ENCODE peak calls at places on chromosomes 1 and 21, in nine cellular contexts. One of them, this sample, is unnamed.

GRCh38 chr1:14160766-14161165 is 437.7 kb upstream of the KAZN start:
- DNase-seq in OCI-LY7: no peak
- DNase-seq in breast epithelium: no peak
- DNase-seq in uterus: no peak
- DNase-seq in hepatocyte: no peak
- DNase-seq in tibial artery: no peak
- DNase-seq in mammary epithelial cell: no peak
- DNase-seq in heart right ventricle: no peak
- DNase-seq in CD8-positive, alpha-beta memory T cell: no peak
- DNase-seq in this sample: no peak

GRCh38 chr1:21324368-21325137 is 34.3 kb upstream of the ECE1 start:
- DNase-seq in mammary epithelial cell: peak; percentile 96
- DNase-seq in breast epithelium: peak; percentile 79
- DNase-seq in heart right ventricle: peak; percentile 80
- DNase-seq in hepatocyte: peak; percentile 89
- DNase-seq in tibial artery: peak; percentile 88
- DNase-seq in uterus: peak; percentile 81
- DNase-seq in OCI-LY7: peak; percentile 35
- DNase-seq in CD8-positive, alpha-beta memory T cell: peak; percentile 22
- DNase-seq in this sample: no peak

GRCh38 chr1:163178628-163179027 is 24.1 kb downstream of the RGS5 start:
- DNase-seq in hepatocyte: no peak
- DNase-seq in breast epithelium: no peak
- DNase-seq in tibial artery: no peak
- DNase-seq in OCI-LY7: no peak
- DNase-seq in mammary epithelial cell: no peak
- DNase-seq in heart right ventricle: no peak
- DNase-seq in CD8-positive, alpha-beta memory T cell: no peak
- DNase-seq in uterus: no peak
- DNase-seq in this sample: no peak

GRCh38 chr1:218374401-218374848 is 29.3 kb downstream of the TGFB2 start:
- DNase-seq in heart right ventricle: no peak
- DNase-seq in tibial artery: no peak
- DNase-seq in breast epithelium: no peak
- DNase-seq in OCI-LY7: no peak
- DNase-seq in CD8-positive, alpha-beta memory T cell: no peak
- DNase-seq in uterus: no peak
- DNase-seq in mammary epithelial cell: no peak
- DNase-seq in hepatocyte: no peak
- DNase-seq in this sample: no peak

GRCh38 chr21:37338671-37339526 is 27.7 kb upstream of the DYRK1A start:
- DNase-seq in OCI-LY7: no peak
- DNase-seq in uterus: peak; percentile 51
- DNase-seq in hepatocyte: peak; percentile 86
- DNase-seq in CD8-positive, alpha-beta memory T cell: no peak
- DNase-seq in tibial artery: no peak
- DNase-seq in mammary epithelial cell: peak; percentile 89
- DNase-seq in heart right ventricle: peak; percentile 69
- DNase-seq in breast epithelium: no peak
- DNase-seq in this sample: no peak

GRCh38 chr1:26538480-26539412 is 9.2 kb downstream of the RPS6KA1 start:
- DNase-seq in mammary epithelial cell: peak; percentile 42
- DNase-seq in uterus: no peak
- DNase-seq in breast epithelium: no peak
- DNase-seq in hepatocyte: no peak
- DNase-seq in CD8-positive, alpha-beta memory T cell: peak; percentile 31
- DNase-seq in OCI-LY7: peak; percentile 75
- DNase-seq in heart right ventricle: peak; percentile 24
- DNase-seq in tibial artery: no peak
- DNase-seq in this sample: no peak

GRCh38 chr1:157968503-157968902 is 24.9 kb upstream of the KIRREL1 start:
- DNase-seq in breast epithelium: no peak
- DNase-seq in uterus: peak; percentile 16
- DNase-seq in mammary epithelial cell: peak; percentile 89
- DNase-seq in CD8-positive, alpha-beta memory T cell: no peak
- DNase-seq in tibial artery: peak; percentile 39
- DNase-seq in hepatocyte: no peak
- DNase-seq in heart right ventricle: peak; percentile 25
- DNase-seq in OCI-LY7: no peak
- DNase-seq in this sample: no peak

GRCh38 chr1:37514350-37515184 is at the start of gene MEAF6:
- DNase-seq in CD8-positive, alpha-beta memory T cell: peak; percentile 81
- DNase-seq in breast epithelium: peak; percentile 79
- DNase-seq in hepatocyte: peak; percentile 94
- DNase-seq in heart right ventricle: peak; percentile 80
- DNase-seq in uterus: peak; percentile 81
- DNase-seq in OCI-LY7: peak; percentile 92
- DNase-seq in tibial artery: peak; percentile 75
- DNase-seq in mammary epithelial cell: peak; percentile 77
- DNase-seq in this sample: peak; percentile 85

GRCh38 chr1:61058477-61059245 is 23.7 kb upstream of the NFIA start:
- DNase-seq in uterus: no peak
- DNase-seq in breast epithelium: no peak
- DNase-seq in hepatocyte: no peak
- DNase-seq in OCI-LY7: no peak
- DNase-seq in mammary epithelial cell: no peak
- DNase-seq in heart right ventricle: no peak
- DNase-seq in tibial artery: no peak
- DNase-seq in CD8-positive, alpha-beta memory T cell: no peak
- DNase-seq in this sample: no peak

GRCh38 chr1:227753999-227754764 is 18.9 kb downstream of the SNAP47 start:
- DNase-seq in uterus: no peak
- DNase-seq in mammary epithelial cell: no peak
- DNase-seq in breast epithelium: no peak
- DNase-seq in hepatocyte: no peak
- DNase-seq in CD8-positive, alpha-beta memory T cell: no peak
- DNase-seq in tibial artery: no peak
- DNase-seq in OCI-LY7: no peak
- DNase-seq in heart right ventricle: peak; percentile 76
- DNase-seq in this sample: peak; percentile 45

DNA sequence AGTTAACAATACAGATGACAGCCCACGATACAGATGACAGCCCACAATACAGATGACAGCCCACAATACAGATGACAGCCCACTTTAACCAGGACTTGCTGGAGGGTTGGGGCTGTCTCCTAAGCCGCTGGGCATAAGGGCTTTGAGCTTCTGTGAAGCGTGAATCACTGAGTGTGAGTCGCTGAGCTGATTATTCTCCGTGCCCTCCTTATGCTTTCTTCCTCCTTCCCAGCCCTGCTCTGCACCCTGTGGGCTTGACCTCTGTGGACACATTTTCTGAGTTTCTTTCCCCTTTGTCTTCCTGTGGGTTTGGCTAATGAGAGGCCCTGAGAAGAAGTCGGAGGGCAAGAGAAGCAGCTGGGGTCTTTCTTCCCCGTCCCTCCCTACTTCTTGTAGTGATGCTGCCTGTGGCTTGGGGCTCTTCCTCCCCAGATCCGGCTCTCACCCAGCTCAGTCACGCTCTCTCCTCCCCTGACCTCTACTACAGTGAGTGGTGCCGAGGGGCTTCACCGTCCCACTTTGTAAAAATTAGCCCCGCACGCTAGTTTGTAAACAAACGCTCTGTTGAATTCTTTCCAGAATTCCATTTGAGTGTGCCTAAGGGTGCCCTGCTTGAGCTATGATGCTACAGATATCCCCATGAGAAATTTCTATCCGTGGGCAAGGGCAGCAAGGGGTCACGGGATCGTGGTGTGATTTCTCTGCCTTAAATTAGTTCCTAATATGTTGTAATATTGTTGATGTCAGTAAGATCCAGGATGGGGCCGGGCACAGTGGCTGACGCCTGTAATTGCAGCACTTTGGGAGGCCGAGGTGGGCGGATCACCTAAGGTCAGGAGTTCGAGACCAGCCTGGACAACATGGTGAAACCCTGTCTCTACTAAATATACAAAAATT is 46.4 kb upstream of the SOD1 start:
- DNase-seq in heart right ventricle: no peak
- DNase-seq in breast epithelium: no peak
- DNase-seq in tibial artery: no peak
- DNase-seq in hepatocyte: no peak
- DNase-seq in mammary epithelial cell: peak; percentile 14
- DNase-seq in OCI-LY7: no peak
- DNase-seq in uterus: no peak
- DNase-seq in CD8-positive, alpha-beta memory T cell: no peak
- DNase-seq in this sample: no peak
- H3K27ac ChIP-seq in heart right ventricle: no peak overlapping the region
- H3K27ac ChIP-seq in breast epithelium: no peak overlapping the region
- H3K27ac ChIP-seq in tibial artery: no peak overlapping the region
- H3K27ac ChIP-seq in hepatocyte: no peak overlapping the region
- H3K27ac ChIP-seq in mammary epithelial cell: no peak overlapping the region
- H3K27ac ChIP-seq in OCI-LY7: no peak overlapping the region
- H3K27ac ChIP-seq in uterus: no peak overlapping the region
- H3K27ac ChIP-seq in CD8-positive, alpha-beta memory T cell: no peak overlapping the region
- H3K27ac ChIP-seq in this sample: no peak overlapping the region

DNA sequence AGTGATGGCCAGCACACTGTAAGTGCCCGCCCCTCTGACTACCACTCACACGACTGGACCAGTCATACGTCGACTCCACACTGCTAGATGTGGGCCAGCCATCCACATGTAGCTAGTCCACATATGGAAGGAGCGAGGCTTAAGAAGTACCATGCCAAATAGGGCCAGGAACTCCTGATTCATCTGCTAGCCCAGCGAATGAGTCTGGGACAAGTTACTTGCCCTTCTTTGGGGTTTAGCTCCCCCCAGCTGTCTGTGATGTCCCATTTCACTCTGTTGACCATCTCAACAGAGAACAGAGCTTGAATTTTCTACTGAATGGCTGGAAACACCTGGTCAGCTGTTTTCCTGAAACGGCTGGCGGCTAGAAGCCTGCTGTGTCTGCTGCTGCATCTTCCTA is 5.8 kb downstream of the CSRP1 start:
- DNase-seq in tibial artery: peak; percentile 45
- DNase-seq in hepatocyte: no peak
- DNase-seq in CD8-positive, alpha-beta memory T cell: no peak
- DNase-seq in mammary epithelial cell: no peak
- DNase-seq in OCI-LY7: no peak
- DNase-seq in uterus: no peak
- DNase-seq in breast epithelium: no peak
- DNase-seq in heart right ventricle: no peak
- DNase-seq in this sample: no peak
- H3K27ac ChIP-seq in tibial artery: peak overlapping the region; percentile 97
- H3K27ac ChIP-seq in hepatocyte: peak overlapping the region; percentile 21
- H3K27ac ChIP-seq in CD8-positive, alpha-beta memory T cell: no peak overlapping the region
- H3K27ac ChIP-seq in mammary epithelial cell: peak overlapping the region; percentile 9
- H3K27ac ChIP-seq in OCI-LY7: no peak overlapping the region
- H3K27ac ChIP-seq in uterus: peak overlapping the region; percentile 99
- H3K27ac ChIP-seq in breast epithelium: peak overlapping the region; percentile 99
- H3K27ac ChIP-seq in heart right ventricle: peak overlapping the region; percentile 57
- H3K27ac ChIP-seq in this sample: peak overlapping the region; percentile 97

GRCh38 chr1:12380316-12381249 is 150.8 kb downstream of the VPS13D start:
- DNase-seq in uterus: no peak
- DNase-seq in heart right ventricle: no peak
- DNase-seq in hepatocyte: no peak
- DNase-seq in CD8-positive, alpha-beta memory T cell: no peak
- DNase-seq in breast epithelium: no peak
- DNase-seq in tibial artery: no peak
- DNase-seq in mammary epithelial cell: no peak
- DNase-seq in OCI-LY7: no peak
- DNase-seq in this sample: no peak

GRCh38 chr1:12386130-12386529 is 156.3 kb downstream of the VPS13D start:
- DNase-seq in breast epithelium: no peak
- DNase-seq in tibial artery: no peak
- DNase-seq in OCI-LY7: peak; percentile 8
- DNase-seq in CD8-positive, alpha-beta memory T cell: no peak
- DNase-seq in heart right ventricle: no peak
- DNase-seq in uterus: no peak
- DNase-seq in mammary epithelial cell: peak; percentile 84
- DNase-seq in hepatocyte: no peak
- DNase-seq in this sample: no peak

GRCh38 chr1:12383001-12383400 is 153.2 kb downstream of the VPS13D start:
- DNase-seq in OCI-LY7: no peak
- DNase-seq in mammary epithelial cell: peak; percentile 71
- DNase-seq in uterus: no peak
- DNase-seq in CD8-positive, alpha-beta memory T cell: no peak
- DNase-seq in heart right ventricle: no peak
- DNase-seq in hepatocyte: no peak
- DNase-seq in tibial artery: no peak
- DNase-seq in breast epithelium: no peak
- DNase-seq in this sample: no peak

GRCh38 chr1:12384836-12385456 is 155.1 kb downstream of the VPS13D start:
- DNase-seq in uterus: no peak
- DNase-seq in CD8-positive, alpha-beta memory T cell: no peak
- DNase-seq in mammary epithelial cell: no peak
- DNase-seq in breast epithelium: no peak
- DNase-seq in hepatocyte: no peak
- DNase-seq in heart right ventricle: no peak
- DNase-seq in OCI-LY7: no peak
- DNase-seq in tibial artery: no peak
- DNase-seq in this sample: no peak

GRCh38 chr1:12383786-12384185 is 154.0 kb downstream of the VPS13D start:
- DNase-seq in mammary epithelial cell: peak; percentile 57
- DNase-seq in heart right ventricle: no peak
- DNase-seq in OCI-LY7: no peak
- DNase-seq in breast epithelium: no peak
- DNase-seq in hepatocyte: no peak
- DNase-seq in CD8-positive, alpha-beta memory T cell: no peak
- DNase-seq in tibial artery: no peak
- DNase-seq in uterus: no peak
- DNase-seq in this sample: no peak
- H3K27ac ChIP-seq in mammary epithelial cell: peak overlapping the region; percentile 57
- H3K27ac ChIP-seq in heart right ventricle: no peak overlapping the region
- H3K27ac ChIP-seq in OCI-LY7: no peak overlapping the region
- H3K27ac ChIP-seq in breast epithelium: no peak overlapping the region
- H3K27ac ChIP-seq in hepatocyte: no peak overlapping the region
- H3K27ac ChIP-seq in CD8-positive, alpha-beta memory T cell: no peak overlapping the region
- H3K27ac ChIP-seq in tibial artery: no peak overlapping the region
- H3K27ac ChIP-seq in uterus: no peak overlapping the region
- H3K27ac ChIP-seq in this sample: no peak overlapping the region

GRCh38 chr1:149846600-149847466 is 52.5 kb upstream of the BOLA1 start:
- DNase-seq in hepatocyte: no peak
- DNase-seq in uterus: no peak
- DNase-seq in mammary epithelial cell: no peak
- DNase-seq in CD8-positive, alpha-beta memory T cell: no peak
- DNase-seq in tibial artery: no peak
- DNase-seq in heart right ventricle: no peak
- DNase-seq in OCI-LY7: peak; percentile 16
- DNase-seq in breast epithelium: no peak
- DNase-seq in this sample: no peak

GRCh38 chr1:149849246-149849946 is 50.0 kb upstream of the BOLA1 start:
- DNase-seq in CD8-positive, alpha-beta memory T cell: no peak
- DNase-seq in tibial artery: no peak
- DNase-seq in mammary epithelial cell: no peak
- DNase-seq in uterus: no peak
- DNase-seq in heart right ventricle: peak; percentile 1
- DNase-seq in hepatocyte: no peak
- DNase-seq in OCI-LY7: peak; percentile 50
- DNase-seq in breast epithelium: no peak
- DNase-seq in this sample: no peak

GRCh38 chr1:149849947-149850360 is 49.4 kb upstream of the BOLA1 start:
- DNase-seq in breast epithelium: no peak
- DNase-seq in mammary epithelial cell: no peak
- DNase-seq in uterus: no peak
- DNase-seq in tibial artery: no peak
- DNase-seq in CD8-positive, alpha-beta memory T cell: no peak
- DNase-seq in heart right ventricle: peak; percentile 1
- DNase-seq in hepatocyte: peak; percentile 7
- DNase-seq in OCI-LY7: peak; percentile 59
- DNase-seq in this sample: no peak

GRCh38 chr1:149848340-149848771 is 51.0 kb upstream of the BOLA1 start:
- DNase-seq in hepatocyte: peak; percentile 8
- DNase-seq in mammary epithelial cell: no peak
- DNase-seq in CD8-positive, alpha-beta memory T cell: no peak
- DNase-seq in tibial artery: no peak
- DNase-seq in uterus: no peak
- DNase-seq in breast epithelium: no peak
- DNase-seq in OCI-LY7: peak; percentile 44
- DNase-seq in heart right ventricle: peak; percentile 1
- DNase-seq in this sample: no peak

GRCh38 chr1:149848811-149849210 is 50.6 kb upstream of the BOLA1 start:
- DNase-seq in tibial artery: no peak
- DNase-seq in uterus: no peak
- DNase-seq in heart right ventricle: peak; percentile 0
- DNase-seq in OCI-LY7: peak; percentile 55
- DNase-seq in CD8-positive, alpha-beta memory T cell: no peak
- DNase-seq in breast epithelium: no peak
- DNase-seq in hepatocyte: no peak
- DNase-seq in mammary epithelial cell: no peak
- DNase-seq in this sample: no peak
- H3K27ac ChIP-seq in tibial artery: no peak overlapping the region
- H3K27ac ChIP-seq in uterus: no peak overlapping the region
- H3K27ac ChIP-seq in heart right ventricle: no peak overlapping the region
- H3K27ac ChIP-seq in OCI-LY7: peak overlapping the region; percentile 87
- H3K27ac ChIP-seq in CD8-positive, alpha-beta memory T cell: no peak overlapping the region
- H3K27ac ChIP-seq in breast epithelium: no peak overlapping the region
- H3K27ac ChIP-seq in hepatocyte: peak overlapping the region; percentile 85
- H3K27ac ChIP-seq in mammary epithelial cell: no peak overlapping the region
- H3K27ac ChIP-seq in this sample: no peak overlapping the region

This sample was measured in caudate nucleus.